ENCODE peak calls at places on chromosome 10, in eight cellular contexts. V is WTC11, N is body of pancreas, D is HCT116, W is fibroblast of pulmonary artery, I is GM06990, A is PC-3, M is fibroblast of mammary gland. K is an unnamed sample.

GRCh38 chr10:132419631-132420468 is 22.9 kb downstream of the PWWP2B start:
- DNase-seq in V (no peak), N (peak), D (no peak), W (no peak), I (no peak), A (no peak), M (no peak), K (no peak)

GRCh38 chr10:59336632-59337031 is 25.7 kb downstream of the FAM13C start:
- DNase-seq in V (no peak), N (no peak), D (no peak), W (peak), I (no peak), A (no peak), M (peak), K (no peak)

GRCh38 chr10:33950216-33950615 is 615.7 kb upstream of the NRP1 start:
- DNase-seq in V (peak), N (no peak), D (no peak), W (no peak), I (no peak), A (no peak), M (no peak), K (no peak)

GRCh38 chr10:91632671-91633550 is at the start of gene PPP1R3C:
- DNase-seq in V (peak), N (peak), D (no peak), W (peak), I (peak), A (no peak), M (peak), K (peak)

GRCh38 chr10:28236641-28237040 is 66.2 kb downstream of the MPP7 start:
- DNase-seq in V (no peak), N (no peak), D (no peak), W (no peak), I (no peak), A (no peak), M (no peak), K (no peak)

GRCh38 chr10:58531084-58531695 is 18.5 kb downstream of the BICC1 start:
- DNase-seq in V (peak), N (peak), D (peak), W (peak), I (peak), A (peak), M (peak), K (peak)

GRCh38 chr10:112793197-112793921 is 156.7 kb upstream of the TCF7L2 start:
- DNase-seq in V (no peak), N (no peak), D (no peak), W (no peak), I (no peak), A (peak), M (peak), K (no peak)

GRCh38 chr10:24680647-24681475 is 42.8 kb downstream of the ARHGAP21 start:
- DNase-seq in V (no peak), N (no peak), D (no peak), W (peak), I (no peak), A (peak), M (peak), K (no peak)

DNA sequence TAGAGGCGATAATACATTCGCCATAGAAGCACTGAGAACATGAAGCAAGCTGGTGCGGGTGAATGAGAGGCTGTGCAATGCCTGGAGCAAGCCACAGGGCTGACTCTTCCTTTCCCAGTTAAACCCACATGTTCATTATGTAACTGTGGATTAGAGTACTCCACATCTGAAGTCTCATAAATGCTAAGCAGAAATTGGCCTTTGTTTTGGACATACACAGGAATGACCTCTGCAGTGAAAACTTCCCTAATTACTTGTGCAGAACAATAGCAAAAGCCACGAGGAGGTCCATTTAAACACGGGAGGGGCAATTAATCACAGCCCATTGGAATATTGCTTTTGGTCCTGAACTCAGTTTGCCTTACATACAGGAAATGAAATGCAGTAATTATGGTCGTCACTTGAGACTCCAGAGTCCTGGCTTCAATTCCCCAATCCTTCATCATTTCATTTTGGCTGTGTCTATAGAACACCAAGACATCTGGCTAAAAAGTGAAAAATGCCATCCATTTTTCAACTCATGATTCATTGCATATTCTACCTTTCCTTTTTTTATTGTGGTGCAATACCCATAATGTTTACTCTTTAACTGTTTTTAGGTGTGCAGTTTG is 78.7 kb upstream of the CXCL12 start:
- DNase-seq in V (no peak), N (no peak), D (no peak), W (peak), I (no peak), A (no peak), M (peak), K (no peak)
- TF ChIP-seq CTCF in V (no peak), N (no peak), D (no peak), W (no peak), I (no peak), A (no peak), M (no peak), K (no peak)

DNA sequence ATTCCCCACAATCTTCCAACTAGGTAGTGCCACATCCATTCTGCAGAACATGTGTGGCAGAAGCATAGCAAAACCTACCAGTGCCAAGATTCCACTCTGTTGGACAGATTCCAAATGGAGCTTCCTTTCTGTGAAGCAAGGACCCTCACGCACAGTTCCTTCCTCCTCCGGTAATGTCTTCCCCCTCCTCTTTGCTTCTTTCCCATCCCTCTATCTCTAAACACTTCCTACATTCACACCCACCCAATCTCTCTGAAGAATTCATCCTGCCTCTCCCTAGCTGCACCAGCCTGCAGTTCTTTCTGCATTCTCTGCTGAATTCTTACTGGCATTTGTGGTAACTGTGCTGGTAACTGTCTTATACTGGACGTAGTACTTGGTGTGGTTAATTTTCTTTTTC is 124.9 kb downstream of the RNLS start:
- DNase-seq in V (no peak), N (no peak), D (no peak), W (no peak), I (no peak), A (no peak), M (no peak), K (no peak)
- TF ChIP-seq CTCF in V (no peak), N (no peak), D (no peak), W (no peak), I (no peak), A (no peak), M (no peak), K (no peak)

GRCh38 chr10:13271552-13272163 is 28.2 kb downstream of the PHYH start:
- DNase-seq in V (peak), N (peak), D (peak), W (peak), I (peak), A (peak), M (peak), K (peak)
- TF ChIP-seq CTCF in V (peak), N (peak), D (peak), W (peak), I (peak), A (peak), M (peak), K (peak)

GRCh38 chr10:124719213-124719851 is 24.8 kb downstream of the FAM53B start:
- DNase-seq in V (no peak), N (peak), D (no peak), W (peak), I (peak), A (peak), M (peak), K (peak)
- TF ChIP-seq CTCF in V (no peak), N (peak), D (peak), W (peak), I (peak), A (peak), M (peak), K (peak)

DNA sequence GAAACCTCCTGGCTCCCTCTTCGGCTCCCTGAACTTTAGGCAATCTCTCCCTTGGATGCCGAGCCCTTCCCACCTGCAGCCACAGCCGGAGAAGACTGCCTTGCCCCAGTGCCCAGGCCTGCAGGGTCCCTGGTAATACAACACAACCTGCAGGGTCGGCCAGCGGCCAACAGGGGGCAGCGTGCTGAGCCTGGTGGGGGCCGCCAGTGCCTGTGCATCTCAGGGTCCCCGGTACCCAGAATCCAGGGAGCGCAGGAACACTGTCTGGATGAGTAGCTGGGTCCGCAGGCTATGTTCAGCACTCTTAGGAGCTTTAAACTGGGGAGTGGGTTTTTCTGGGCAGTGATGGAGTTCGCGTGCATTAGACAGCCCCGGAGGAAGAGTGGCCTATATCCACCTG is 17.5 kb upstream of the C10orf71 start:
- DNase-seq in V (peak), N (no peak), D (no peak), W (no peak), I (no peak), A (no peak), M (no peak), K (no peak)
- TF ChIP-seq CTCF in V (peak), N (no peak), D (peak), W (no peak), I (peak), A (peak), M (no peak), K (peak)

GRCh38 chr10:127715782-127716378 is 21.1 kb upstream of the FOXI2 start:
- DNase-seq in V (no peak), N (no peak), D (peak), W (peak), I (no peak), A (peak), M (peak), K (peak)
- TF ChIP-seq CTCF in V (no peak), N (peak), D (peak), W (peak), I (peak), A (peak), M (peak), K (peak)

GRCh38 chr10:45811075-45811474 is 36.2 kb downstream of the AGAP4 start:
- DNase-seq in V (no peak), N (no peak), D (no peak), W (no peak), I (no peak), A (no peak), M (no peak), K (no peak)

DNA sequence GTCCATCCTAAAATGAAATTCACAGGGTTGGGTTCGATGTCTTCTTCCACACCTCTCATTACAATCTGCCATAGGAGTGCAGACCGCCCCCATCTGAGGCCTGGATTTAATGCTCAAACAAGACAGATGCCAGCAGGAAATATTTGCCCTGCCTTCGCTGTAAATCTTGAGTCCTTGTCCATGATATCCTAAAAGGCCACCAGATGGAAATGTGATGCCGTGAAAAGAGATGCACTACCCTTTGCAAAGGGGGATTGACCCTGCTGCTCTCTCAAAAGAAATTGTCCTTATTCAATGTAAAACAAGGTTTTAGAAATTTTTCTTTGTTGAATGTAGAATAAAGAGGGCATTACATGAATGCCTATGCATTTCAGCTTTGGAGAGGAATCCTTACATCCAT is 37.5 kb downstream of the AGAP4 start:
- DNase-seq in V (peak), N (no peak), D (no peak), W (peak), I (no peak), A (peak), M (peak), K (no peak)
- TF ChIP-seq CTCF in V (no peak), N (no peak), D (no peak), W (peak), I (no peak), A (peak), M (no peak), K (no peak)

K was measured in GM10248.